ENCODE peak calls at places on chromosomes 2 and 18, in seven cellular contexts. One of them, this sample, is unnamed.

GRCh38 chr18:31225668-31226067 is 63.0 kb upstream of the DSC1 start:
- DNase-seq in brain microvascular endothelial cell: peak
- DNase-seq in AG04449: no peak
- DNase-seq in transverse colon: no peak
- DNase-seq in neural progenitor cell: peak
- DNase-seq in dorsolateral prefrontal cortex: no peak
- DNase-seq in fibroblast of villous mesenchyme: no peak
- DNase-seq in this sample: peak

GRCh38 chr2:199940373-199940772 is 14.9 kb downstream of the TYW5 start:
- DNase-seq in brain microvascular endothelial cell: no peak
- DNase-seq in AG04449: no peak
- DNase-seq in transverse colon: no peak
- DNase-seq in neural progenitor cell: peak
- DNase-seq in dorsolateral prefrontal cortex: no peak
- DNase-seq in fibroblast of villous mesenchyme: peak
- DNase-seq in this sample: no peak

GRCh38 chr2:42764096-42764495 is at the start of gene OXER1:
- DNase-seq in brain microvascular endothelial cell: no peak
- DNase-seq in AG04449: no peak
- DNase-seq in transverse colon: no peak
- DNase-seq in neural progenitor cell: no peak
- DNase-seq in dorsolateral prefrontal cortex: no peak
- DNase-seq in fibroblast of villous mesenchyme: no peak
- DNase-seq in this sample: no peak

GRCh38 chr2:149296031-149296430 is 34.4 kb upstream of the LYPD6 start:
- DNase-seq in brain microvascular endothelial cell: no peak
- DNase-seq in AG04449: no peak
- DNase-seq in transverse colon: no peak
- DNase-seq in neural progenitor cell: no peak
- DNase-seq in dorsolateral prefrontal cortex: no peak
- DNase-seq in fibroblast of villous mesenchyme: no peak
- DNase-seq in this sample: no peak

GRCh38 chr18:55996726-55997125 is 408.7 kb upstream of the TCF4 start:
- DNase-seq in brain microvascular endothelial cell: no peak
- DNase-seq in AG04449: no peak
- DNase-seq in transverse colon: no peak
- DNase-seq in neural progenitor cell: no peak
- DNase-seq in dorsolateral prefrontal cortex: no peak
- DNase-seq in fibroblast of villous mesenchyme: no peak
- DNase-seq in this sample: no peak

GRCh38 chr2:441258-442023 is 153.6 kb upstream of the ALKAL2 start:
- DNase-seq in brain microvascular endothelial cell: no peak
- DNase-seq in AG04449: no peak
- DNase-seq in transverse colon: no peak
- DNase-seq in neural progenitor cell: no peak
- DNase-seq in dorsolateral prefrontal cortex: no peak
- DNase-seq in fibroblast of villous mesenchyme: no peak
- DNase-seq in this sample: no peak

GRCh38 chr2:37326285-37326684 is 1.7 kb upstream of the PRKD3 start:
- DNase-seq in brain microvascular endothelial cell: peak
- DNase-seq in AG04449: peak
- DNase-seq in transverse colon: no peak
- DNase-seq in neural progenitor cell: no peak
- DNase-seq in dorsolateral prefrontal cortex: no peak
- DNase-seq in fibroblast of villous mesenchyme: peak
- DNase-seq in this sample: peak

GRCh38 chr2:235191486-235191885 is 239.7 kb downstream of the SH3BP4 start:
- DNase-seq in brain microvascular endothelial cell: no peak
- DNase-seq in AG04449: no peak
- DNase-seq in transverse colon: no peak
- DNase-seq in neural progenitor cell: no peak
- DNase-seq in dorsolateral prefrontal cortex: no peak
- DNase-seq in fibroblast of villous mesenchyme: no peak
- DNase-seq in this sample: no peak

GRCh38 chr2:71938108-71938507 is 209.6 kb downstream of the CYP26B1 start:
- DNase-seq in brain microvascular endothelial cell: no peak
- DNase-seq in AG04449: no peak
- DNase-seq in transverse colon: peak
- DNase-seq in neural progenitor cell: no peak
- DNase-seq in dorsolateral prefrontal cortex: no peak
- DNase-seq in fibroblast of villous mesenchyme: no peak
- DNase-seq in this sample: no peak

GRCh38 chr2:150619607-150620330 is 132.3 kb upstream of the RND3 start:
- DNase-seq in brain microvascular endothelial cell: peak
- DNase-seq in AG04449: no peak
- DNase-seq in transverse colon: no peak
- DNase-seq in neural progenitor cell: no peak
- DNase-seq in dorsolateral prefrontal cortex: no peak
- DNase-seq in fibroblast of villous mesenchyme: peak
- DNase-seq in this sample: no peak

GRCh38 chr2:179558010-179558911 is 293.6 kb upstream of the SESTD1 start:
- DNase-seq in brain microvascular endothelial cell: no peak
- DNase-seq in AG04449: no peak
- DNase-seq in transverse colon: no peak
- DNase-seq in neural progenitor cell: peak
- DNase-seq in dorsolateral prefrontal cortex: no peak
- DNase-seq in fibroblast of villous mesenchyme: no peak
- DNase-seq in this sample: no peak

GRCh38 chr2:127153691-127154158 is 46.8 kb upstream of the BIN1 start:
- DNase-seq in brain microvascular endothelial cell: peak
- DNase-seq in AG04449: no peak
- DNase-seq in transverse colon: no peak
- DNase-seq in neural progenitor cell: no peak
- DNase-seq in dorsolateral prefrontal cortex: peak
- DNase-seq in fibroblast of villous mesenchyme: peak
- DNase-seq in this sample: peak

GRCh38 chr18:9751371-9752031 is 43.4 kb downstream of the RAB31 start:
- DNase-seq in brain microvascular endothelial cell: no peak
- DNase-seq in AG04449: no peak
- DNase-seq in transverse colon: no peak
- DNase-seq in neural progenitor cell: no peak
- DNase-seq in dorsolateral prefrontal cortex: no peak
- DNase-seq in fibroblast of villous mesenchyme: no peak
- DNase-seq in this sample: no peak

GRCh38 chr18:52339891-52340371 is at the start of gene DCC:
- DNase-seq in brain microvascular endothelial cell: peak
- DNase-seq in AG04449: peak
- DNase-seq in transverse colon: peak
- DNase-seq in neural progenitor cell: peak
- DNase-seq in dorsolateral prefrontal cortex: peak
- DNase-seq in fibroblast of villous mesenchyme: no peak
- DNase-seq in this sample: peak
- H3K4me3 ChIP-seq in brain microvascular endothelial cell: peak
- H3K4me3 ChIP-seq in AG04449: peak
- H3K4me3 ChIP-seq in transverse colon: peak
- H3K4me3 ChIP-seq in neural progenitor cell: peak
- H3K4me3 ChIP-seq in dorsolateral prefrontal cortex: peak
- H3K4me3 ChIP-seq in fibroblast of villous mesenchyme: no peak
- H3K4me3 ChIP-seq in this sample: peak

GRCh38 chr2:239500915-239501630 is 100.3 kb upstream of the HDAC4 start:
- DNase-seq in brain microvascular endothelial cell: no peak
- DNase-seq in AG04449: no peak
- DNase-seq in transverse colon: no peak
- DNase-seq in neural progenitor cell: no peak
- DNase-seq in dorsolateral prefrontal cortex: no peak
- DNase-seq in fibroblast of villous mesenchyme: no peak
- DNase-seq in this sample: no peak
- H3K4me3 ChIP-seq in brain microvascular endothelial cell: no peak
- H3K4me3 ChIP-seq in AG04449: no peak
- H3K4me3 ChIP-seq in transverse colon: no peak
- H3K4me3 ChIP-seq in neural progenitor cell: no peak
- H3K4me3 ChIP-seq in dorsolateral prefrontal cortex: no peak
- H3K4me3 ChIP-seq in fibroblast of villous mesenchyme: no peak
- H3K4me3 ChIP-seq in this sample: no peak

GRCh38 chr2:85130407-85130806 is 2.8 kb upstream of the TCF7L1 start:
- DNase-seq in brain microvascular endothelial cell: no peak
- DNase-seq in AG04449: no peak
- DNase-seq in transverse colon: no peak
- DNase-seq in neural progenitor cell: no peak
- DNase-seq in dorsolateral prefrontal cortex: no peak
- DNase-seq in fibroblast of villous mesenchyme: no peak
- DNase-seq in this sample: no peak

GRCh38 chr2:85131116-85131515 is 2.1 kb upstream of the TCF7L1 start:
- DNase-seq in brain microvascular endothelial cell: no peak
- DNase-seq in AG04449: no peak
- DNase-seq in transverse colon: no peak
- DNase-seq in neural progenitor cell: peak
- DNase-seq in dorsolateral prefrontal cortex: no peak
- DNase-seq in fibroblast of villous mesenchyme: peak
- DNase-seq in this sample: no peak

GRCh38 chr2:85133751-85134254 is 611 bp downstream of the TCF7L1 start:
- DNase-seq in brain microvascular endothelial cell: no peak
- DNase-seq in AG04449: no peak
- DNase-seq in transverse colon: peak
- DNase-seq in neural progenitor cell: no peak
- DNase-seq in dorsolateral prefrontal cortex: no peak
- DNase-seq in fibroblast of villous mesenchyme: peak
- DNase-seq in this sample: no peak

GRCh38 chr2:85132834-85133637 is at the start of gene TCF7L1:
- DNase-seq in brain microvascular endothelial cell: peak
- DNase-seq in AG04449: no peak
- DNase-seq in transverse colon: peak
- DNase-seq in neural progenitor cell: peak
- DNase-seq in dorsolateral prefrontal cortex: peak
- DNase-seq in fibroblast of villous mesenchyme: peak
- DNase-seq in this sample: peak

GRCh38 chr2:85132392-85132791 is 800 bp upstream of the TCF7L1 start:
- DNase-seq in brain microvascular endothelial cell: no peak
- DNase-seq in AG04449: no peak
- DNase-seq in transverse colon: no peak
- DNase-seq in neural progenitor cell: peak
- DNase-seq in dorsolateral prefrontal cortex: no peak
- DNase-seq in fibroblast of villous mesenchyme: no peak
- DNase-seq in this sample: no peak
- H3K4me3 ChIP-seq in brain microvascular endothelial cell: peak
- H3K4me3 ChIP-seq in AG04449: peak
- H3K4me3 ChIP-seq in transverse colon: peak
- H3K4me3 ChIP-seq in neural progenitor cell: peak
- H3K4me3 ChIP-seq in dorsolateral prefrontal cortex: peak
- H3K4me3 ChIP-seq in fibroblast of villous mesenchyme: peak
- H3K4me3 ChIP-seq in this sample: peak

GRCh38 chr2:119367472-119368099 is 809 bp downstream of the DBI start:
- DNase-seq in brain microvascular endothelial cell: no peak
- DNase-seq in AG04449: no peak
- DNase-seq in transverse colon: peak
- DNase-seq in neural progenitor cell: peak
- DNase-seq in dorsolateral prefrontal cortex: peak
- DNase-seq in fibroblast of villous mesenchyme: peak
- DNase-seq in this sample: no peak

GRCh38 chr2:119366649-119367471 is at the start of the genes C2orf76 and DBI:
- DNase-seq in brain microvascular endothelial cell: peak
- DNase-seq in AG04449: peak
- DNase-seq in transverse colon: peak
- DNase-seq in neural progenitor cell: peak
- DNase-seq in dorsolateral prefrontal cortex: peak
- DNase-seq in fibroblast of villous mesenchyme: peak
- DNase-seq in this sample: peak

GRCh38 chr2:119364798-119365197 is 1.8 kb downstream of the C2orf76 start:
- DNase-seq in brain microvascular endothelial cell: no peak
- DNase-seq in AG04449: no peak
- DNase-seq in transverse colon: no peak
- DNase-seq in neural progenitor cell: no peak
- DNase-seq in dorsolateral prefrontal cortex: no peak
- DNase-seq in fibroblast of villous mesenchyme: no peak
- DNase-seq in this sample: no peak

GRCh38 chr2:119366161-119366648 is 429 bp downstream of the C2orf76 start:
- DNase-seq in brain microvascular endothelial cell: peak
- DNase-seq in AG04449: no peak
- DNase-seq in transverse colon: peak
- DNase-seq in neural progenitor cell: no peak
- DNase-seq in dorsolateral prefrontal cortex: no peak
- DNase-seq in fibroblast of villous mesenchyme: peak
- DNase-seq in this sample: no peak

GRCh38 chr2:119365436-119365835 is 1.2 kb downstream of the C2orf76 start:
- DNase-seq in brain microvascular endothelial cell: no peak
- DNase-seq in AG04449: no peak
- DNase-seq in transverse colon: no peak
- DNase-seq in neural progenitor cell: no peak
- DNase-seq in dorsolateral prefrontal cortex: no peak
- DNase-seq in fibroblast of villous mesenchyme: no peak
- DNase-seq in this sample: no peak
- H3K4me3 ChIP-seq in brain microvascular endothelial cell: peak
- H3K4me3 ChIP-seq in AG04449: peak
- H3K4me3 ChIP-seq in transverse colon: peak
- H3K4me3 ChIP-seq in neural progenitor cell: peak
- H3K4me3 ChIP-seq in dorsolateral prefrontal cortex: peak
- H3K4me3 ChIP-seq in fibroblast of villous mesenchyme: peak
- H3K4me3 ChIP-seq in this sample: peak

GRCh38 chr2:74512744-74513604 is 1.3 kb upstream of the TLX2 start:
- DNase-seq in brain microvascular endothelial cell: no peak
- DNase-seq in AG04449: no peak
- DNase-seq in transverse colon: no peak
- DNase-seq in neural progenitor cell: peak
- DNase-seq in dorsolateral prefrontal cortex: no peak
- DNase-seq in fibroblast of villous mesenchyme: no peak
- DNase-seq in this sample: no peak
- H3K4me3 ChIP-seq in brain microvascular endothelial cell: no peak
- H3K4me3 ChIP-seq in AG04449: no peak
- H3K4me3 ChIP-seq in transverse colon: no peak
- H3K4me3 ChIP-seq in neural progenitor cell: peak
- H3K4me3 ChIP-seq in dorsolateral prefrontal cortex: no peak
- H3K4me3 ChIP-seq in fibroblast of villous mesenchyme: no peak
- H3K4me3 ChIP-seq in this sample: no peak

This sample was measured in skeletal muscle cell.